ENCODE peak calls at places on chromosomes 11 and 22, in four cellular contexts. M, X, K and P are unnamed samples.

GRCh38 chr22:22818861-22819855 is 68.5 kb upstream of the IGLL5 start:
- DNase-seq in M (peak; percentile 37), X (no peak), K (peak; percentile 42), P (no peak)

GRCh38 chr22:20031732-20032406 is 11.0 kb downstream of the TANGO2 start:
- DNase-seq in M (peak; percentile 61), X (peak; percentile 35), K (no peak), P (peak; percentile 62)

GRCh38 chr11:19597194-19597593 is 115.4 kb upstream of the NAV2 start:
- DNase-seq in M (no peak), X (no peak), K (no peak), P (no peak)

GRCh38 chr11:96267001-96267489 is 76.0 kb downstream of the MAML2 start:
- DNase-seq in M (no peak), X (no peak), K (no peak), P (no peak)

GRCh38 chr11:122159173-122159701 is 43.2 kb upstream of the BLID start:
- DNase-seq in M (no peak), X (no peak), K (no peak), P (peak; percentile 64)

GRCh38 chr22:39478461-39478860 is 21.6 kb downstream of the MGAT3 start:
- DNase-seq in M (no peak), X (peak; percentile 45), K (no peak), P (no peak)

GRCh38 chr11:58866788-58867187 is 22.3 kb upstream of the GLYATL2 start:
- DNase-seq in M (no peak), X (no peak), K (no peak), P (no peak)

GRCh38 chr11:120334332-120334731 is 1.9 kb upstream of the ARHGEF12 start:
- DNase-seq in M (no peak), X (no peak), K (no peak), P (no peak)

GRCh38 chr22:19637405-19638281 is 76.7 kb upstream of the SEPTIN5 start:
- DNase-seq in M (no peak), X (no peak), K (no peak), P (peak; percentile 37)

GRCh38 chr11:85827768-85828639 is 17.1 kb upstream of the SYTL2 start:
- DNase-seq in M (no peak), X (no peak), K (no peak), P (no peak)

GRCh38 chr11:121482231-121483129 is 29.7 kb upstream of the SORL1-AS1 start:
- DNase-seq in M (peak; percentile 24), X (no peak), K (no peak), P (no peak)

GRCh38 chr11:107792049-107792443 is 66.5 kb downstream of the SLC35F2 start:
- DNase-seq in M (no peak), X (no peak), K (no peak), P (no peak)

GRCh38 chr11:10634407-10634806 is 59.1 kb downstream of the IRAG1 start:
- DNase-seq in M (no peak), X (no peak), K (no peak), P (no peak)

GRCh38 chr11:27934830-27935145 is 173.2 kb downstream of the KIF18A start:
- DNase-seq in M (no peak), X (no peak), K (no peak), P (no peak)

GRCh38 chr11:117871160-117871559 is 5.3 kb downstream of the FXYD6 start:
- DNase-seq in M (no peak), X (no peak), K (no peak), P (no peak)

GRCh38 chr11:57499413-57499982 is 16.0 kb downstream of the SLC43A1 start:
- DNase-seq in M (peak; percentile 95), X (peak; percentile 97), K (peak; percentile 99), P (peak; percentile 99)

GRCh38 chr22:50628543-50629134 is 687 bp upstream of the ARSA start:
- DNase-seq in M (no peak), X (peak; percentile 21), K (no peak), P (peak; percentile 63)

GRCh38 chr11:1759851-1760220 is 3.9 kb downstream of the CTSD start:
- DNase-seq in M (no peak), X (no peak), K (peak; percentile 42), P (no peak)

GRCh38 chr11:44634401-44635281 is 69.2 kb downstream of the CD82 start:
- DNase-seq in M (peak; percentile 51), X (peak; percentile 35), K (no peak), P (peak; percentile 89)

GRCh38 chr11:89491141-89491690 is at the start of gene NOX4:
- DNase-seq in M (no peak), X (peak; percentile 30), K (peak; percentile 89), P (peak; percentile 64)

GRCh38 chr11:125123947-125124633 is 12.7 kb upstream of the TMEM218 start:
- DNase-seq in M (peak; percentile 50), X (peak; percentile 74), K (no peak), P (no peak)

GRCh38 chr11:61107888-61108287 is 5.6 kb downstream of the CD5 start:
- DNase-seq in M (no peak), X (no peak), K (no peak), P (no peak)

GRCh38 chr11:65852508-65853248 is 5.3 kb downstream of the CFL1 start:
- DNase-seq in M (peak; percentile 17), X (no peak), K (peak; percentile 85), P (peak; percentile 61)

GRCh38 chr22:42188808-42189447 is 58.3 kb upstream of the CYP2D6 start:
- DNase-seq in M (peak; percentile 21), X (no peak), K (no peak), P (no peak)

GRCh38 chr11:47178305-47178704 is 1.6 kb upstream of the ARFGAP2 start:
- DNase-seq in M (no peak), X (no peak), K (no peak), P (no peak)

GRCh38 chr11:47181271-47181670 is 4.6 kb upstream of the ARFGAP2 start:
- DNase-seq in M (no peak), X (no peak), K (no peak), P (no peak)

GRCh38 chr11:47180006-47180787 is 3.5 kb upstream of the ARFGAP2 start:
- DNase-seq in M (no peak), X (no peak), K (peak; percentile 82), P (no peak)

GRCh38 chr11:47178737-47179654 is 2.3 kb upstream of the ARFGAP2 start:
- DNase-seq in M (no peak), X (no peak), K (peak; percentile 52), P (no peak)

GRCh38 chr11:47179655-47179991 is 2.9 kb upstream of the ARFGAP2 start:
- DNase-seq in M (no peak), X (peak; percentile 40), K (no peak), P (no peak)
- TF ChIP-seq CTCF in M (peak; percentile 53), X (peak; percentile 43), K (peak; percentile 16), P (peak; percentile 9)

GRCh38 chr11:128615076-128615475 is 27.7 kb upstream of the ETS1 start:
- DNase-seq in M (no peak), X (no peak), K (no peak), P (no peak)
- H3K4me1 ChIP-seq in M (no peaks in the 10 kb centered on the region), X (peaks cover 4% of the 10 kb centered on the region), K (peaks cover 11% of the 10 kb centered on the region), P (peaks cover 6% of the 10 kb centered on the region)

GRCh38 chr22:49536571-49537131 is 291.0 kb downstream of the BRD1 start:
- DNase-seq in M (no peak), X (no peak), K (no peak), P (peak; percentile 57)

GRCh38 chr22:49533886-49534285 is 293.8 kb downstream of the BRD1 start:
- DNase-seq in M (no peak), X (no peak), K (no peak), P (peak; percentile 25)

GRCh38 chr22:49534386-49534785 is 293.3 kb downstream of the BRD1 start:
- DNase-seq in M (no peak), X (no peak), K (no peak), P (no peak)

GRCh38 chr22:49535126-49535525 is 292.5 kb downstream of the BRD1 start:
- DNase-seq in M (no peak), X (no peak), K (no peak), P (peak; percentile 24)

DNA sequence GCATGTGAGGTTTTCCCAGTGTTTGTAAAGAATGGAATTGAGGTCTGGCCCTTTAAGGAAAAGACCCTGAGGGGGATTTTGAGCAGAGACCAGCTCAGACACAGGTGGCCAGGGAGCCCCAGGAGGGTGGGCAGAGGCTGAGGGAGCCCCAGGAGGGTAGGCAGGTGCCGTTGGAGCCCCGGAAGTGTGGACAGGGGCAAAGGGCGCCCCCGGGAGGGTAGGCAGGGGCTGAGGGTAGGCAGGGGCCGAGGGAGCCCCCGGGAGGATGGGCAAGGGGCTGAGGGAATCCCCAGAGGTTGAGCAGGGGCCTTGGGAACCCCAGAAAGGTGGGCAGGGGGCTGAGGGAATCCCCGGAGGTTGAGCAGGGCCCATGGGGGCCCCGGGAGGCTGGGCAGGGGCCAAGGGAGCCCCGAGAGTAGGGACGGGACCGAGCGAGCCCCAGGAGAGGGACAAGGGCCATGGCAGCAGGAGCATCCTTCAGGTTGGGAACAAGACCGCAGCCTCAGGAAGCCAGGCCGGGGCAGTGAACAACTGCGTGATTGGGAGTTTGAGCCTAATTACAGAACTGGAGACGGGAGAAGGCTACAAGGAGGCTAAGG is 292.0 kb downstream of the BRD1 start:
- DNase-seq in M (no peak), X (no peak), K (no peak), P (peak; percentile 50)
- TF ChIP-seq EP300 in M (no peak), X (no peak), K (no peak), P (no peak)

GRCh38 chr22:44975444-44976262 is 34.2 kb downstream of the PHF21B start:
- DNase-seq in M (peak; percentile 77), X (peak; percentile 76), K (no peak), P (peak; percentile 70)
- TF ChIP-seq CTCF in M (peak; percentile 58), X (peak; percentile 51), K (peak; percentile 32), P (no peak)